ENCODE peak calls at places on chromosomes 4 and X, in nine cellular contexts. C, D, A, V, L, U, R, Z and N are unnamed samples.

GRCh38 chrX:48737213-48737938 is 24.2 kb upstream of the GLOD5 start:
- DNase-seq in L (peak), A (peak), U (peak), V (peak), D (peak), Z (peak), R (peak), C (peak), N (peak)

GRCh38 chr4:11904117-11904535 is 475.4 kb upstream of the HS3ST1 start:
- DNase-seq in L (no peak), A (no peak), Z (no peak), V (no peak), D (no peak), U (no peak), C (no peak), R (no peak), N (no peak)

GRCh38 chrX:140091276-140091886 is 126.1 kb upstream of the CXorf66 start:
- DNase-seq in V (no peak), R (peak), D (no peak), A (no peak), C (no peak), U (peak), Z (peak), L (peak), N (peak)

GRCh38 chrX:133921764-133922389 is 63.5 kb downstream of the GPC3 start:
- DNase-seq in C (peak), R (peak), U (peak), L (peak), Z (peak), D (peak), A (peak), V (peak), N (peak)

GRCh38 chr4:110480031-110480549 is 4.1 kb downstream of the ENPEP start:
- DNase-seq in C (no peak), U (peak), R (no peak), A (no peak), L (peak), V (peak), D (no peak), Z (no peak), N (peak)

GRCh38 chr4:167616471-167616870 is 382.2 kb upstream of the SPOCK3 start:
- DNase-seq in V (peak), Z (no peak), D (no peak), L (no peak), U (no peak), R (no peak), A (no peak), C (no peak), N (no peak)

GRCh38 chr4:153152453-153153338 is 51.5 kb upstream of the TRIM2 start:
- DNase-seq in Z (peak), L (peak), R (peak), D (peak), V (no peak), U (peak), C (no peak), A (no peak), N (peak)

GRCh38 chrX:148552775-148553174 is 52.4 kb downstream of the AFF2 start:
- DNase-seq in D (no peak), L (no peak), C (peak), A (no peak), Z (no peak), U (peak), R (no peak), V (no peak), N (no peak)

GRCh38 chrX:12951590-12951965 is 23.3 kb upstream of the TMSB4X start:
- DNase-seq in A (no peak), D (no peak), C (peak), L (no peak), R (no peak), Z (no peak), U (no peak), V (no peak), N (no peak)

GRCh38 chr4:25567253-25567652 is 88.4 kb upstream of the SLC34A2 start:
- DNase-seq in C (no peak), R (no peak), D (no peak), L (no peak), U (peak), Z (no peak), V (no peak), A (no peak), N (no peak)

GRCh38 chr4:185541251-185541671 is 6.0 kb upstream of the PDLIM3 start:
- DNase-seq in C (no peak), U (no peak), A (no peak), V (no peak), D (no peak), R (no peak), Z (no peak), L (no peak), N (no peak)

GRCh38 chr4:98421106-98421505 is 159.9 kb downstream of the RAP1GDS1 start:
- DNase-seq in L (peak), C (no peak), D (no peak), Z (no peak), R (no peak), U (no peak), A (no peak), V (no peak), N (no peak)

GRCh38 chr4:48585401-48585800 is 95.3 kb downstream of the ZAR1 start:
- DNase-seq in V (no peak), D (no peak), Z (no peak), C (no peak), L (no peak), U (no peak), R (no peak), A (no peak), N (no peak)

GRCh38 chr4:87633239-87633638 is 16.8 kb upstream of the DMP1 start:
- DNase-seq in L (peak), R (peak), C (no peak), D (no peak), U (no peak), A (no peak), V (no peak), Z (no peak), N (peak)

GRCh38 chrX:110667706-110668105 is 127.9 kb downstream of the CHRDL1 start:
- DNase-seq in R (no peak), D (no peak), L (no peak), A (no peak), Z (peak), U (peak), C (no peak), V (peak), N (peak)

GRCh38 chrX:154437971-154438893 is 1.3 kb downstream of the GDI1 start:
- DNase-seq in L (peak), A (no peak), R (no peak), U (no peak), V (no peak), D (no peak), Z (no peak), C (no peak), N (no peak)

GRCh38 chrX:3191186-3191585 is 149.9 kb downstream of the ARSF start:
- DNase-seq in V (no peak), Z (no peak), R (no peak), D (no peak), U (no peak), L (peak), C (no peak), A (no peak), N (no peak)

GRCh38 chr4:152063301-152064235 is 302.8 kb upstream of the GATB start:
- DNase-seq in R (peak), C (no peak), A (no peak), U (peak), D (no peak), Z (no peak), L (peak), V (peak), N (peak)

GRCh38 chrX:110287605-110288004 is 30.3 kb downstream of the AMMECR1 start:
- DNase-seq in R (no peak), U (no peak), C (no peak), A (no peak), L (peak), Z (no peak), D (no peak), V (no peak), N (no peak)

GRCh38 chr4:110876866-110877265 is 254.0 kb upstream of the PITX2 start:
- DNase-seq in A (no peak), C (no peak), V (no peak), U (no peak), R (no peak), L (no peak), D (no peak), Z (no peak), N (no peak)

GRCh38 chr4:624705-625590 is at the start of gene PDE6B:
- DNase-seq in Z (peak), L (no peak), C (no peak), D (no peak), R (no peak), A (no peak), U (peak), V (no peak), N (no peak)
- H2AFZ ChIP-seq in Z (peak), L (no peak), C (no peak), D (no peak), R (no peak), A (no peak), U (peak), V (no peak), N (no peak)

GRCh38 chr4:7721984-7722551 is 217.6 kb downstream of the AFAP1 start:
- DNase-seq in D (no peak), Z (no peak), L (no peak), U (no peak), C (no peak), R (no peak), A (no peak), V (peak), N (no peak)
- TF ChIP-seq EZH2phosphoT487 in D (no peak), Z (no peak), L (no peak), U (no peak), C (no peak), R (no peak), A (no peak), V (no peak), N (no peak)

GRCh38 chr4:56531149-56531770 is 25.7 kb downstream of the ARL9 start:
- DNase-seq in L (peak), D (no peak), Z (no peak), U (peak), R (no peak), C (no peak), A (no peak), V (no peak), N (no peak)
- H2AFZ ChIP-seq in L (peak), D (peak), Z (peak), U (peak), R (peak), C (no peak), A (no peak), V (no peak), N (peak)

DNA sequence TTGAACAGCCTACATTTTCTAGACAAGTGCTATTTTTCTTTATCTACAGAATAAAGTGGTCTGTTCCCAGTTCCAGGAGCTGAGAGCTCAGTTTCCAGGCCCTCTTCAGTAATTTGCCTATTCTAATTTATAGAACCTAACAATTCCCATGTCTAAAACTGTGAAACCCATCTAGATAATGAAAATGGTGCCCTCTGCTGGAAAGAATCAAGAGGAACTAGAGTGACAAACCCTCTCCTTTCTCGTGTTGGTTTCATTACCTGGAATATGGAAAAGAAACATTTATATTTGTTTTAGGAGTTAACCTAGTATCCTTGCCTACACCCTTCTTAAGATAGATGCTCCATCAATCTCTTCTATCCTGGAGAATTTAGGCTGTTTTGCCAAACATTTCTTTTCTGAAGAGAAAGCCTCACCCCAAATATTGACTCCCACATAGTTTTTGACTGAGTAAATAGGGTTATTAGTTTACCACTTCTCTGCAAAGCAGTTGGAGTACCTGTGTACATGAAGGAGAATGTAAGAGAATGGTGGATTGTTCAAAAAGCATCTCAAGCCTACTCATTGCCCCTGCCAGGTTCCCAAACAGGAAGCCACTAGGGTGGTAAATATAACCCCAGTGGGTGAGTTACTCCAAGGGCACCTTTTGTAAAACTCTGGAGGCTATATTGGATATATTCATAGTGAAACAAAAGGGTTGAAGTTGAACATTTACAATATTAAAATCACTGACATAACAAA is 121.6 kb downstream of the RASL11B start:
- DNase-seq in Z (peak), R (peak), L (peak), C (peak), D (peak), U (peak), V (peak), A (peak), N (peak)
- TF ChIP-seq EZH2phosphoT487 in Z (no peak), R (no peak), L (no peak), C (no peak), D (no peak), U (no peak), V (no peak), A (no peak), N (no peak)